ENCODE peak calls at places on chromosome 10, in eight cellular contexts. W is iPS-NIHi11; O is psoas muscle; F is activated CD8-positive, alpha-beta T cell treated with anti-CD3 and anti-CD28 coated beads for 36 hours; S is Calu3; T is endothelial cell; X is mammary epithelial cell; V is gastrocnemius medialis. E is an unnamed sample.

GRCh38 chr10:110556993-110557601 is 10.4 kb upstream of the SMC3 start:
- DNase-seq in V (no peak), W (peak), O (no peak), X (no peak), T (peak), S (peak), F (peak), E (peak)

GRCh38 chr10:114394531-114394930 is 9.8 kb downstream of the AFAP1L2 start:
- DNase-seq in O (no peak), V (no peak), W (no peak), T (no peak), F (no peak), S (no peak), X (peak), E (no peak)

GRCh38 chr10:70324341-70324861 is 40.6 kb upstream of the NPFFR1 start:
- DNase-seq in W (peak), F (peak), S (no peak), X (no peak), T (no peak), O (peak), V (peak), E (no peak)

GRCh38 chr10:65231148-65231547 is 1694.7 kb upstream of the LRRTM3 start:
- DNase-seq in O (no peak), W (peak), X (no peak), S (no peak), V (no peak), T (no peak), F (no peak), E (no peak)

GRCh38 chr10:128152741-128153583 is 26.7 kb upstream of the MKI67 start:
- DNase-seq in S (no peak), V (no peak), W (peak), T (no peak), F (no peak), X (no peak), O (no peak), E (no peak)

GRCh38 chr10:92590623-92591549 is 2.0 kb upstream of the KIF11 start:
- DNase-seq in W (peak), F (peak), X (no peak), S (peak), V (peak), O (peak), T (peak), E (peak)

GRCh38 chr10:16586358-16587138 is 64.9 kb upstream of the C1QL3 start:
- DNase-seq in W (no peak), X (no peak), O (no peak), S (no peak), T (no peak), F (no peak), V (no peak), E (no peak)

GRCh38 chr10:88401671-88402347 is 181.3 kb downstream of the RNLS start:
- DNase-seq in O (no peak), W (no peak), V (no peak), X (peak), T (no peak), S (no peak), F (no peak), E (no peak)

GRCh38 chr10:34654211-34654610 is 160.9 kb downstream of the PARD3 start:
- DNase-seq in F (no peak), S (no peak), V (no peak), X (no peak), W (no peak), O (no peak), T (no peak), E (no peak)

GRCh38 chr10:58318346-58318745 is 16.5 kb upstream of the UBE2D1 start:
- DNase-seq in O (no peak), F (no peak), V (no peak), S (no peak), W (no peak), T (no peak), X (no peak), E (no peak)

GRCh38 chr10:46998192-46998591 is 87.0 kb downstream of the PTPN20 start:
- DNase-seq in S (no peak), F (no peak), O (no peak), X (no peak), T (no peak), V (no peak), W (no peak), E (no peak)

GRCh38 chr10:118590334-118590733 is 5.1 kb downstream of the PRLHR start:
- DNase-seq in S (peak), F (no peak), X (peak), V (no peak), W (no peak), O (no peak), T (no peak), E (no peak)

GRCh38 chr10:33145451-33146188 is 187.6 kb upstream of the ITGB1 start:
- DNase-seq in F (no peak), X (peak), V (no peak), O (no peak), S (peak), W (no peak), T (no peak), E (no peak)

GRCh38 chr10:111076682-111077661 is at the start of gene ADRA2A:
- DNase-seq in F (peak), X (peak), V (no peak), S (peak), O (no peak), T (peak), W (peak), E (peak)

E was measured in colonic mucosa.